ENCODE peak calls at places on chromosomes 12 and 14, in nine cellular contexts. C is retinal pigment epithelial cell; J is OCI-LY7; T is CD8-positive, alpha-beta memory T cell; W is astrocyte of the spinal cord; V is lower lobe of right lung; N is AG10803; D is effector memory CD4-positive, alpha-beta T cell; P is GM23338. R is an unnamed sample.

GRCh38 chr12:123223241-123223668 is 9.7 kb downstream of the MPHOSPH9 start:
- DNase-seq in J (no peak), N (no peak), V (no peak), P (no peak), D (peak), C (no peak), W (no peak), T (peak), R (no peak)

GRCh38 chr14:57845802-57846531 is 19.9 kb downstream of the SLC35F4 start:
- DNase-seq in V (no peak), N (peak), W (peak), T (no peak), J (no peak), C (no peak), D (no peak), P (no peak), R (no peak)

GRCh38 chr12:124928095-124928911 is 13.9 kb upstream of the UBC start:
- DNase-seq in P (peak), D (no peak), J (no peak), C (peak), N (peak), T (no peak), W (peak), V (peak), R (peak)

GRCh38 chr12:102920271-102920670 is 3.2 kb upstream of the PAH start:
- DNase-seq in N (no peak), J (no peak), C (no peak), W (no peak), V (no peak), T (no peak), P (no peak), D (no peak), R (no peak)

GRCh38 chr12:108553799-108554198 is 7.2 kb downstream of the SART3 start:
- DNase-seq in P (peak), T (no peak), J (no peak), C (no peak), W (no peak), D (no peak), V (no peak), N (no peak), R (no peak)

GRCh38 chr12:66269757-66270383 is 32.4 kb upstream of the HELB start:
- DNase-seq in P (peak), D (no peak), V (no peak), N (peak), J (peak), C (peak), W (peak), T (no peak), R (no peak)

GRCh38 chr14:95662376-95663186 is 23.6 kb upstream of the TCL1B start:
- DNase-seq in V (no peak), T (no peak), P (no peak), J (peak), C (no peak), D (no peak), W (no peak), N (peak), R (no peak)

GRCh38 chr14:84566109-84566508 is 963.8 kb upstream of the FLRT2 start:
- DNase-seq in J (no peak), P (peak), W (no peak), V (no peak), T (no peak), D (no peak), C (no peak), N (no peak), R (no peak)

GRCh38 chr12:44511289-44511688 is 364.8 kb downstream of the NELL2 start:
- DNase-seq in C (no peak), N (no peak), V (no peak), D (no peak), W (no peak), J (no peak), T (no peak), P (no peak), R (no peak)

GRCh38 chr12:49889361-49890095 is 14.2 kb downstream of the FAIM2 start:
- DNase-seq in N (no peak), T (no peak), P (no peak), W (no peak), C (no peak), V (no peak), J (no peak), D (no peak), R (no peak)

GRCh38 chr12:119762619-119763018 is 94.7 kb downstream of the PRKAB1 start:
- DNase-seq in V (no peak), P (no peak), C (no peak), D (no peak), W (no peak), T (no peak), J (no peak), N (no peak), R (no peak)

GRCh38 chr12:51721281-51721940 is 127.1 kb downstream of the FIGNL2 start:
- DNase-seq in P (peak), V (peak), W (peak), J (no peak), N (no peak), C (no peak), T (peak), D (no peak), R (peak)

GRCh38 chr14:89731534-89731933 is 223.0 kb downstream of the EFCAB11 start:
- DNase-seq in P (no peak), T (no peak), W (no peak), J (no peak), N (no peak), V (no peak), C (no peak), D (no peak), R (no peak)

GRCh38 chr12:56724660-56724988 is 475 bp downstream of the NACA start:
- DNase-seq in P (peak), V (no peak), W (no peak), J (no peak), D (no peak), N (peak), C (no peak), T (no peak), R (no peak)

GRCh38 chr14:30558362-30558674 is 640 bp upstream of the G2E3 start:
- DNase-seq in N (no peak), V (no peak), W (peak), D (no peak), P (no peak), T (no peak), J (no peak), C (no peak), R (no peak)

GRCh38 chr12:124391340-124392261 is 96.7 kb downstream of the RFLNA start:
- DNase-seq in W (peak), V (peak), P (no peak), C (no peak), T (no peak), J (peak), D (peak), N (peak), R (peak)

GRCh38 chr14:101827286-101827685 is 65.8 kb downstream of the PPP2R5C start:
- DNase-seq in J (no peak), T (no peak), W (no peak), C (no peak), V (no peak), P (no peak), D (no peak), N (no peak), R (no peak)

GRCh38 chr14:51004801-51005526 is 60.7 kb upstream of the PYGL start:
- DNase-seq in P (no peak), D (no peak), N (peak), C (peak), T (no peak), J (no peak), V (no peak), W (peak), R (no peak)

GRCh38 chr14:105085766-105086165 is 20.5 kb upstream of the GPR132 start:
- DNase-seq in W (no peak), T (no peak), D (no peak), C (no peak), J (no peak), N (no peak), P (no peak), V (no peak), R (peak)

GRCh38 chr14:104548802-104549535 is 30.6 kb upstream of the C14orf180 start:
- DNase-seq in N (no peak), P (no peak), J (no peak), T (no peak), V (no peak), C (no peak), W (no peak), D (no peak), R (no peak)

GRCh38 chr12:42893802-42894201 is 304.3 kb upstream of the PRICKLE1 start:
- DNase-seq in T (no peak), P (no peak), J (no peak), N (no peak), W (peak), C (no peak), V (no peak), D (no peak), R (no peak)

GRCh38 chr12:67501362-67501761 is 147.2 kb upstream of the DYRK2 start:
- DNase-seq in P (no peak), C (no peak), V (no peak), J (no peak), T (no peak), W (no peak), D (no peak), N (no peak), R (no peak)

GRCh38 chr14:25050494-25051170 is 685 bp upstream of the STXBP6 start:
- DNase-seq in V (no peak), P (peak), J (no peak), D (no peak), W (peak), N (peak), T (no peak), C (no peak), R (no peak)

GRCh38 chr12:113328368-113328889 is 6.5 kb downstream of the SLC8B1 start:
- DNase-seq in C (no peak), P (no peak), J (no peak), W (no peak), N (no peak), D (no peak), V (no peak), T (no peak), R (no peak)

GRCh38 chr14:70754989-70755388 is 54.3 kb downstream of the MAP3K9 start:
- DNase-seq in D (no peak), T (no peak), W (peak), C (peak), P (no peak), V (peak), J (no peak), N (peak), R (no peak)

GRCh38 chr12:106764738-106765137 is 9.7 kb upstream of the RIC8B start:
- DNase-seq in C (no peak), J (no peak), D (no peak), W (no peak), N (no peak), T (no peak), P (no peak), V (no peak), R (peak)

GRCh38 chr12:56684745-56685369 is 3.2 kb downstream of the PTGES3 start:
- DNase-seq in T (no peak), N (no peak), V (no peak), C (no peak), D (no peak), W (no peak), P (no peak), J (no peak), R (no peak)

GRCh38 chr12:128079-128478 is 61.5 kb downstream of the IQSEC3 start:
- DNase-seq in J (peak), N (no peak), W (no peak), D (no peak), C (no peak), V (no peak), T (no peak), P (no peak), R (no peak)

GRCh38 chr14:24721772-24722171 is 87.8 kb upstream of the GZMB start:
- DNase-seq in J (no peak), C (no peak), W (no peak), D (no peak), N (no peak), P (no peak), T (no peak), V (no peak), R (no peak)

GRCh38 chr12:7856516-7856915 is 16.2 kb downstream of the SLC2A14 start:
- DNase-seq in P (no peak), W (no peak), D (no peak), C (no peak), N (no peak), V (no peak), T (no peak), J (no peak), R (no peak)

GRCh38 chr14:94066089-94066676 is 14.8 kb downstream of the DDX24 start:
- DNase-seq in V (no peak), C (peak), J (no peak), N (no peak), T (no peak), P (peak), W (no peak), D (no peak), R (no peak)

GRCh38 chr14:95146079-95146771 is 11.1 kb downstream of the DICER1 start:
- DNase-seq in C (no peak), N (no peak), V (peak), W (no peak), T (no peak), D (no peak), J (no peak), P (no peak), R (peak)

GRCh38 chr12:63068857-63069442 is 82.1 kb downstream of the AVPR1A start:
- DNase-seq in T (no peak), W (peak), J (peak), D (no peak), P (peak), V (no peak), N (peak), C (peak), R (no peak)

GRCh38 chr14:22497671-22498093 is 91.3 kb downstream of the DAD1 start:
- DNase-seq in P (no peak), D (no peak), J (no peak), W (no peak), C (no peak), N (no peak), V (no peak), T (no peak), R (no peak)

GRCh38 chr14:98297567-98297966 is 974.4 kb downstream of the BCL11B start:
- DNase-seq in C (no peak), T (no peak), W (no peak), P (no peak), N (no peak), J (no peak), V (no peak), D (no peak), R (no peak)

GRCh38 chr12:81992461-81992860 is 233.3 kb upstream of the PPFIA2 start:
- DNase-seq in P (peak), N (no peak), D (peak), J (no peak), C (no peak), W (peak), V (no peak), T (no peak), R (no peak)

GRCh38 chr12:9864913-9865675 is 4.1 kb downstream of the CLEC2B start:
- DNase-seq in N (no peak), C (no peak), P (no peak), V (no peak), W (no peak), D (no peak), T (no peak), J (no peak), R (no peak)
- H3K4me3 ChIP-seq in N (peak), C (no peak), P (no peak), V (peak), W (no peak), D (peak), T (peak), J (peak), R (peak)

GRCh38 chr14:55136868-55137785 is 8.1 kb downstream of the LGALS3 start:
- DNase-seq in P (no peak), N (peak), V (no peak), W (peak), T (no peak), J (no peak), C (peak), D (no peak), R (no peak)
- H3K4me3 ChIP-seq in P (no peak), N (peak), V (peak), W (no peak), T (no peak), J (no peak), C (no peak), D (no peak), R (no peak)

GRCh38 chr12:18969512-18969911 is 160.0 kb upstream of the PLEKHA5 start:
- DNase-seq in W (no peak), P (no peak), V (no peak), C (no peak), D (no peak), T (no peak), J (no peak), N (no peak), R (no peak)
- H3K4me3 ChIP-seq in W (no peak), P (no peak), V (no peak), C (no peak), D (no peak), T (no peak), J (no peak), N (no peak), R (no peak)

GRCh38 chr14:21099596-21099985 is 1.1 kb upstream of the ZNF219 start:
- DNase-seq in V (no peak), D (no peak), J (no peak), N (no peak), W (no peak), P (no peak), C (no peak), T (no peak), R (no peak)
- H3K4me3 ChIP-seq in V (peak), D (no peak), J (peak), N (peak), W (no peak), P (peak), C (peak), T (no peak), R (no peak)

GRCh38 chr12:14963520-14963919 is 2.1 kb upstream of the ARHGDIB start:
- DNase-seq in N (no peak), W (no peak), V (no peak), J (no peak), C (no peak), D (no peak), P (no peak), T (no peak), R (no peak)
- H3K4me3 ChIP-seq in N (no peak), W (no peak), V (no peak), J (peak), C (no peak), D (no peak), P (no peak), T (no peak), R (no peak)